ENCODE peak calls at places on chromosome 22, in seven cellular contexts. Y is CD4-positive, CD25-positive, alpha-beta regulatory T cell; O is mesenchymal stem cell; D is small intestine; K is heart left ventricle; L is A549; I is lower lobe of right lung. W is an unnamed sample.

GRCh38 chr22:29308148-29308790 is 1.8 kb downstream of the GAS2L1 start:
- DNase-seq in Y (no peak), O (no peak), D (no peak), K (peak; percentile 59), L (no peak), I (no peak), W (peak; percentile 76)

GRCh38 chr22:21606775-21607174 is 23.0 kb downstream of the YDJC start:
- DNase-seq in Y (no peak), O (no peak), D (no peak), K (no peak), L (no peak), I (no peak), W (no peak)

GRCh38 chr22:38655532-38656255 is 498 bp downstream of the FAM227A start:
- DNase-seq in Y (no peak), O (peak; percentile 49), D (no peak), K (peak; percentile 28), L (peak; percentile 30), I (no peak), W (no peak)

GRCh38 chr22:37492428-37493344 is 6.5 kb upstream of the MFNG start:
- DNase-seq in Y (no peak), O (peak; percentile 72), D (no peak), K (no peak), L (peak; percentile 71), I (peak; percentile 64), W (no peak)

GRCh38 chr22:40364431-40364830 is 6.0 kb upstream of the SGSM3 start:
- DNase-seq in Y (no peak), O (no peak), D (no peak), K (no peak), L (no peak), I (no peak), W (no peak)

GRCh38 chr22:43345761-43346261 is 2.6 kb upstream of the SCUBE1 start:
- DNase-seq in Y (no peak), O (peak; percentile 32), D (no peak), K (no peak), L (peak; percentile 12), I (no peak), W (no peak)

GRCh38 chr22:46010177-46010867 is 33.4 kb upstream of the WNT7B start:
- DNase-seq in Y (no peak), O (no peak), D (no peak), K (peak; percentile 18), L (no peak), I (peak; percentile 41), W (peak; percentile 52)

GRCh38 chr22:23402275-23403151 is 177.6 kb downstream of the IGLL1 start:
- DNase-seq in Y (no peak), O (peak; percentile 52), D (peak; percentile 69), K (no peak), L (peak; percentile 82), I (peak; percentile 79), W (peak; percentile 87)

GRCh38 chr22:37501610-37502341 is 15.6 kb upstream of the MFNG start:
- DNase-seq in Y (no peak), O (peak; percentile 84), D (peak; percentile 99), K (peak; percentile 73), L (peak; percentile 95), I (peak; percentile 70), W (peak; percentile 88)

GRCh38 chr22:20244744-20245576 is 23.2 kb downstream of the RTN4R start:
- DNase-seq in Y (peak; percentile 12), O (no peak), D (peak; percentile 18), K (no peak), L (no peak), I (no peak), W (no peak)

GRCh38 chr22:36406721-36407120 is 19.0 kb upstream of the MYH9 start:
- DNase-seq in Y (no peak), O (no peak), D (no peak), K (no peak), L (no peak), I (no peak), W (no peak)

GRCh38 chr22:25747245-25747944 is 5.4 kb downstream of the MYO18B start:
- DNase-seq in Y (no peak), O (peak; percentile 87), D (peak; percentile 38), K (peak; percentile 49), L (peak; percentile 87), I (no peak), W (peak; percentile 58)

GRCh38 chr22:20615533-20616450 is 108.4 kb downstream of the MED15 start:
- DNase-seq in Y (no peak), O (no peak), D (no peak), K (no peak), L (no peak), I (no peak), W (no peak)

GRCh38 chr22:32531955-32532818 is 57.6 kb downstream of the FBXO7 start:
- DNase-seq in Y (no peak), O (peak; percentile 60), D (peak; percentile 18), K (peak; percentile 95), L (no peak), I (peak; percentile 75), W (peak; percentile 96)

GRCh38 chr22:23282089-23282501 is 101.8 kb downstream of the BCR start:
- DNase-seq in Y (no peak), O (peak; percentile 12), D (peak; percentile 43), K (peak; percentile 71), L (peak; percentile 54), I (peak; percentile 91), W (peak; percentile 64)

GRCh38 chr22:29531419-29531818 is 22.1 kb downstream of the THOC5 start:
- DNase-seq in Y (no peak), O (no peak), D (no peak), K (no peak), L (no peak), I (no peak), W (no peak)

GRCh38 chr22:39567135-39567946 is 3.2 kb upstream of the CACNA1I start:
- DNase-seq in Y (no peak), O (no peak), D (peak; percentile 12), K (no peak), L (no peak), I (no peak), W (no peak)

GRCh38 chr22:36577019-36577418 is 48.1 kb upstream of the EIF3D start:
- DNase-seq in Y (no peak), O (peak; percentile 82), D (no peak), K (no peak), L (peak; percentile 68), I (no peak), W (no peak)

GRCh38 chr22:37210041-37210803 is 2.1 kb downstream of the SSTR3 start:
- DNase-seq in Y (no peak), O (no peak), D (no peak), K (no peak), L (no peak), I (peak; percentile 14), W (no peak)

GRCh38 chr22:21038405-21038804 is 6.0 kb upstream of the SLC7A4 start:
- DNase-seq in Y (no peak), O (peak; percentile 57), D (no peak), K (no peak), L (no peak), I (no peak), W (peak; percentile 88)

GRCh38 chr22:41445171-41446056 is 1.2 kb downstream of the TOB2 start:
- DNase-seq in Y (no peak), O (peak; percentile 34), D (peak; percentile 51), K (peak; percentile 67), L (peak; percentile 30), I (peak; percentile 50), W (no peak)

GRCh38 chr22:46107089-46107664 is 43.1 kb upstream of the PPARA start:
- DNase-seq in Y (no peak), O (no peak), D (peak; percentile 58), K (peak; percentile 72), L (no peak), I (peak; percentile 72), W (peak; percentile 86)

GRCh38 chr22:36125434-36125833 is 35.1 kb downstream of the APOL3 start:
- DNase-seq in Y (no peak), O (no peak), D (no peak), K (no peak), L (no peak), I (no peak), W (no peak)

GRCh38 chr22:50300620-50301257 is 6.7 kb downstream of the PLXNB2 start:
- DNase-seq in Y (no peak), O (no peak), D (no peak), K (no peak), L (no peak), I (no peak), W (no peak)
- H3K4me1 ChIP-seq in Y (peaks cover 4% of the 10 kb centered on the region), O (peaks cover 95% of the 10 kb centered on the region), D (peaks cover 9% of the 10 kb centered on the region), K (peaks cover 99% of the 10 kb centered on the region), L (peaks cover 85% of the 10 kb centered on the region), I (peaks cover 97% of the 10 kb centered on the region), W (peaks cover 13% of the 10 kb centered on the region)

DNA sequence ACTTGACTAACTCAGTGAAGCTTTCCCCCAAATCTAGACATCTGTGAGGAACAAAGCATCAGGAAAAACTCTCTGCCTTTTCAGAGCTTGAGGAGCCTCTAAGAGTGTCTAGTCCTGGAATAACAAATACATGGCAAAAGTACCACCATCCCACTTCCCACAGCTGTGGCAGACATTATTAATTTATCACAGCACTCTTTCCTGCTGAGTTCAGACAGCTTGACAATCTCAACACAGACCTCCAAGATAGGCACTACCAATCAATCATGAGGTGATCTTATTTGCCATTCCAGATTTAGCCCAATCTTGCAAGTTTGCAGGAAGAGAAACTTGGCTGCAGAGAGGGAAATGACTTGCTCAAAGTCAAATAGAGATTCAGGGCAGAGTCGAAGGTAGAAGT is 202.8 kb downstream of the MN1 start:
- DNase-seq in Y (no peak), O (no peak), D (no peak), K (no peak), L (no peak), I (no peak), W (no peak)
- H3K27ac ChIP-seq in Y (no peak overlapping the region), O (no peak overlapping the region), D (no peak overlapping the region), K (no peak overlapping the region), L (no peak overlapping the region), I (no peak overlapping the region), W (no peak overlapping the region)

DNA sequence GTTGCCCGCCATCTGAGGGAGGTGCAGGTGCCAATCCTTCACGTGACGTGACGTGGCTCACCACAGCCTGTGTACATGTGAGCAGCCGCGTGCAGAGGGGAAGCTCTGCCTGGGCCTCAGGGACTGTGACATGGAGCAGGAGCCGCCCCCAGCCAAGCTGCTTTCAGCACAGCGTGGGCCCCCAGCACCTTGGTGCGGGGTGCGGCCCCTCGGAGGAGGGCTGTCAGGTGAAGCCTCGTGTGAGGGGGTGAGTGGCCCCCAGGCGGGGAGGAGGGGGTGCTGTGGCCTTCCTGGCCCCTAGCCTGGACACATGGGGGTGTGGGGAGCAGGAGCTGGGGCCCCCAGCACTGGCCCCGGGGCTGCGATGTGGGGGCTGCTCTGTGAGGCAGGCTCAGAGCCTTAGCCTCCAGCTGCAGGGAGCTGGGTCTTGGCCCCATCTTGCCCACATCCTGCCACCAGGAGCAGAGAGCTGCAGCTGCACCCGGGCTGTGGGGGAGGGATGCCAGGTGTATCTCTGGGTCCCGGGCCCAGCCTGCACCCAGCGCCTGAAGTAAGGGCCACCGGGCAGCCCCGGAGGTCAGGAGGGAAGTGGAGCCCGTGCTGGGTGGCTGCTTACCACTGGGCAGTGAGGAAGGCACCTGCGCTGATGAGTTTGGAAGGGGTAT is at the start of gene ADORA2A:
- DNase-seq in Y (peak; percentile 83), O (no peak), D (peak; percentile 51), K (no peak), L (no peak), I (peak; percentile 76), W (peak; percentile 72)
- H3K4me1 ChIP-seq in Y (peaks cover 92% of the 10 kb centered on the region), O (peaks cover 42% of the 10 kb centered on the region), D (peaks cover 5% of the 10 kb centered on the region), K (peaks cover 61% of the 10 kb centered on the region), L (no peaks in the 10 kb centered on the region), I (peaks cover 73% of the 10 kb centered on the region), W (peaks cover 10% of the 10 kb centered on the region)

DNA sequence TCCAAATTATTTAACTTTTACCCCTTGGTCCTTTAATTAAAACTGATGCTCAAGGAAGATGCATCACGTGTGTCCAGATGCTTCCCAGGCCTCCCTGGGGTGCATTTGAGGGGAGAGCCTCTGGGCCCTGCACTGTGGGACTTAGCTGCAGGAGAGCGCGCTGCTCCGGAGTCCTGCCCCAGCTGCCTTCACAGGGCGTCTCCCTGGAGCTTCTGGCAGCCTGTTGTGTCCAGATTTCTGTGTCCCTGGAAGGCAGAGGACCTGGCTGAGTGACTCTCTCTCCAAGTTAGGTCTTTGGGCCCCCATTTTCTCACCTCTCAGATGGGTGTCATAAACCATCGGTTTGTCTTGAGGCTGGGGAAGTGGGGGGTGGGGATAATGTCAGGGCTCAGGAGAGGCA is 3.0 kb downstream of the ARHGAP8 start:
- DNase-seq in Y (no peak), O (no peak), D (peak; percentile 37), K (no peak), L (no peak), I (no peak), W (no peak)
- H3K27ac ChIP-seq in Y (no peak overlapping the region), O (no peak overlapping the region), D (no peak overlapping the region), K (no peak overlapping the region), L (no peak overlapping the region), I (peak overlapping the region; percentile 41), W (no peak overlapping the region)

W was measured in right cardiac atrium.